ENCODE peak calls at places on chromosomes 1 and 21, in five cellular contexts. G, O, W, F and C are unnamed samples.

GRCh38 chr1:10762153-10762523 is 34.3 kb downstream of the CASZ1 start:
- DNase-seq in W (no peak), G (no peak), O (no peak), F (no peak), C (no peak)

GRCh38 chr1:185789846-185790735 is 55.9 kb downstream of the HMCN1 start:
- DNase-seq in G (peak; percentile 14), W (no peak), F (no peak), O (no peak), C (no peak)

GRCh38 chr1:7300893-7301292 is 470.2 kb upstream of the VAMP3 start:
- DNase-seq in O (no peak), G (peak; percentile 67), F (no peak), W (no peak), C (peak; percentile 57)

GRCh38 chr1:29684141-29684540 is 447.8 kb downstream of the PTPRU start:
- DNase-seq in G (no peak), F (no peak), W (no peak), O (no peak), C (peak; percentile 77)

GRCh38 chr1:161018631-161018930 is 2.4 kb downstream of the F11R start:
- DNase-seq in W (no peak), F (no peak), G (no peak), O (no peak), C (no peak)

GRCh38 chr1:161198877-161199431 is at the start of gene ADAMTS4:
- DNase-seq in W (no peak), G (no peak), O (no peak), F (no peak), C (no peak)

GRCh38 chr1:119097380-119097779 is 43.1 kb downstream of the WARS2 start:
- DNase-seq in W (no peak), G (no peak), O (no peak), F (no peak), C (no peak)

GRCh38 chr1:200042437-200043329 is 15.2 kb downstream of the NR5A2 start:
- DNase-seq in O (no peak), G (no peak), F (no peak), W (no peak), C (no peak)

GRCh38 chr1:53957231-53957818 is 11.2 kb downstream of the LRRC42 start:
- DNase-seq in G (peak; percentile 94), O (no peak), F (no peak), W (no peak), C (no peak)

GRCh38 chr1:87560961-87561360 is 232.3 kb downstream of the LMO4 start:
- DNase-seq in W (no peak), G (peak; percentile 89), O (no peak), F (no peak), C (no peak)

GRCh38 chr1:179146916-179147315 is 65.0 kb downstream of the TOR3A start:
- DNase-seq in F (no peak), W (no peak), G (no peak), O (no peak), C (no peak)

GRCh38 chr1:92953491-92953890 is 7.8 kb downstream of the DIPK1A start:
- DNase-seq in O (no peak), W (no peak), F (no peak), G (no peak), C (no peak)

GRCh38 chr21:33023574-33024277 is 2.0 kb upstream of the OLIG2 start:
- DNase-seq in G (no peak), O (no peak), F (no peak), W (no peak), C (no peak)

GRCh38 chr1:200526709-200527612 is 93.6 kb downstream of the KIF14 start:
- DNase-seq in F (no peak), G (no peak), W (no peak), O (peak; percentile 6), C (no peak)

GRCh38 chr1:247854899-247855545 is 2.0 kb upstream of the TRIM58 start:
- DNase-seq in G (no peak), F (no peak), W (no peak), O (no peak), C (no peak)

GRCh38 chr1:170145691-170146676 is at the start of gene NTMT2:
- DNase-seq in O (no peak), G (peak; percentile 69), F (no peak), W (no peak), C (no peak)

GRCh38 chr1:109669246-109669948 is 1.5 kb downstream of the GSTM2 start:
- DNase-seq in O (no peak), W (no peak), F (no peak), G (no peak), C (peak; percentile 81)

GRCh38 chr1:87367549-87367948 is 38.9 kb downstream of the LMO4 start:
- DNase-seq in O (no peak), F (no peak), W (no peak), G (no peak), C (no peak)

GRCh38 chr1:157484573-157484972 is 67.7 kb downstream of the FCRL5 start:
- DNase-seq in O (no peak), W (no peak), F (no peak), G (no peak), C (no peak)

GRCh38 chr1:206725053-206725963 is 40.6 kb downstream of the MAPKAPK2 start:
- DNase-seq in W (peak; percentile 48), F (peak; percentile 63), G (no peak), O (no peak), C (no peak)

GRCh38 chr1:183582021-183582746 is 8.1 kb downstream of the NCF2 start:
- DNase-seq in O (no peak), G (no peak), W (no peak), F (no peak), C (no peak)

GRCh38 chr1:2445162-2445822 is 30.8 kb upstream of the PLCH2 start:
- DNase-seq in W (no peak), O (no peak), G (no peak), F (no peak), C (no peak)

GRCh38 chr21:36735724-36736310 is 36.9 kb downstream of the SIM2 start:
- DNase-seq in F (no peak), O (no peak), G (no peak), W (no peak), C (no peak)

GRCh38 chr1:159825564-159825963 is 1.1 kb upstream of the SLAMF8 start:
- DNase-seq in G (no peak), F (no peak), O (no peak), W (no peak), C (no peak)

GRCh38 chr1:204842892-204843291 is 27.8 kb upstream of the NFASC start:
- DNase-seq in F (no peak), O (no peak), W (no peak), G (peak; percentile 35), C (no peak)

GRCh38 chr1:41509270-41509671 is 24.8 kb upstream of the EDN2 start:
- DNase-seq in W (no peak), F (no peak), O (no peak), G (no peak), C (no peak)

GRCh38 chr21:26445440-26445839 is 127.6 kb downstream of the CYYR1 start:
- DNase-seq in W (no peak), F (no peak), O (no peak), G (peak; percentile 79), C (no peak)

GRCh38 chr1:1926886-1927660 is 8.0 kb upstream of the TMEM52 start:
- DNase-seq in G (no peak), W (no peak), O (no peak), F (no peak), C (no peak)

GRCh38 chr1:219085082-219085481 is 88.6 kb upstream of the LYPLAL1 start:
- DNase-seq in O (no peak), W (no peak), G (no peak), F (no peak), C (no peak)

GRCh38 chr1:158290571-158290935 is 830 bp downstream of the CD1C start:
- DNase-seq in O (no peak), G (no peak), F (no peak), W (no peak), C (no peak)

GRCh38 chr1:43688594-43689000 is 18.7 kb upstream of the ST3GAL3 start:
- DNase-seq in G (peak; percentile 65), O (no peak), W (no peak), F (no peak), C (no peak)

GRCh38 chr1:63721531-63722189 is 52.2 kb upstream of the ROR1 start:
- DNase-seq in F (no peak), W (no peak), O (no peak), G (peak; percentile 64), C (no peak)

GRCh38 chr1:240169188-240169587 is 77.5 kb downstream of the FMN2 start:
- DNase-seq in W (no peak), G (no peak), O (no peak), F (no peak), C (no peak)

GRCh38 chr1:147236959-147237791 is 5.3 kb upstream of the CHD1L start:
- DNase-seq in O (no peak), G (no peak), F (no peak), W (no peak), C (no peak)

GRCh38 chr1:23799570-23800395 is 771 bp downstream of the GALE start:
- DNase-seq in G (peak; percentile 97), W (peak; percentile 20), F (no peak), O (no peak), C (no peak)

GRCh38 chr1:246160905-246161304 is 346.2 kb downstream of the SMYD3 start:
- DNase-seq in G (no peak), F (no peak), O (no peak), W (no peak), C (peak; percentile 90)